ENCODE peak calls at places on chromosomes 7 and 10, in ten cellular contexts. One of them, this sample, is unnamed.

GRCh38 chr7:94395141-94396041 is 696 bp downstream of the COL1A2 start:
- DNase-seq in HepG2: peak; percentile 63
- DNase-seq in suprapubic skin: peak; percentile 59
- DNase-seq in A549: peak; percentile 76
- DNase-seq in stomach: peak; percentile 28
- DNase-seq in upper lobe of left lung: peak; percentile 44
- DNase-seq in transverse colon: peak; percentile 30
- DNase-seq in K562: peak; percentile 83
- DNase-seq in esophagus muscularis mucosa: no peak
- DNase-seq in ovary: peak; percentile 80
- DNase-seq in this sample: peak; percentile 88

GRCh38 chr7:124965553-124965952 is 35.9 kb upstream of the POT1 start:
- DNase-seq in HepG2: no peak
- DNase-seq in suprapubic skin: no peak
- DNase-seq in A549: no peak
- DNase-seq in stomach: no peak
- DNase-seq in upper lobe of left lung: no peak
- DNase-seq in esophagus muscularis mucosa: no peak
- DNase-seq in transverse colon: no peak
- DNase-seq in ovary: no peak
- DNase-seq in K562: no peak
- DNase-seq in this sample: no peak

GRCh38 chr7:70569335-70569819 is 562.6 kb upstream of the GALNT17 start:
- DNase-seq in suprapubic skin: no peak
- DNase-seq in transverse colon: no peak
- DNase-seq in HepG2: no peak
- DNase-seq in A549: no peak
- DNase-seq in esophagus muscularis mucosa: no peak
- DNase-seq in K562: peak; percentile 81
- DNase-seq in ovary: no peak
- DNase-seq in upper lobe of left lung: no peak
- DNase-seq in stomach: no peak
- DNase-seq in this sample: no peak

GRCh38 chr7:34341331-34341730 is 316.7 kb upstream of the NPSR1 start:
- DNase-seq in suprapubic skin: no peak
- DNase-seq in upper lobe of left lung: no peak
- DNase-seq in A549: no peak
- DNase-seq in transverse colon: no peak
- DNase-seq in esophagus muscularis mucosa: no peak
- DNase-seq in K562: no peak
- DNase-seq in HepG2: no peak
- DNase-seq in stomach: no peak
- DNase-seq in ovary: no peak
- DNase-seq in this sample: no peak

GRCh38 chr7:140033036-140033435 is 29.7 kb downstream of the PARP12 start:
- DNase-seq in upper lobe of left lung: no peak
- DNase-seq in transverse colon: no peak
- DNase-seq in HepG2: no peak
- DNase-seq in suprapubic skin: no peak
- DNase-seq in stomach: no peak
- DNase-seq in esophagus muscularis mucosa: no peak
- DNase-seq in K562: no peak
- DNase-seq in ovary: no peak
- DNase-seq in A549: no peak
- DNase-seq in this sample: no peak

GRCh38 chr7:152351168-152351567 is 84.6 kb downstream of the KMT2C start:
- DNase-seq in K562: peak; percentile 41
- DNase-seq in A549: no peak
- DNase-seq in HepG2: no peak
- DNase-seq in suprapubic skin: no peak
- DNase-seq in esophagus muscularis mucosa: no peak
- DNase-seq in transverse colon: no peak
- DNase-seq in ovary: no peak
- DNase-seq in upper lobe of left lung: no peak
- DNase-seq in stomach: no peak
- DNase-seq in this sample: no peak

GRCh38 chr7:99767662-99768061 is 16.3 kb downstream of the CYP3A4 start:
- DNase-seq in HepG2: no peak
- DNase-seq in A549: no peak
- DNase-seq in K562: no peak
- DNase-seq in esophagus muscularis mucosa: no peak
- DNase-seq in ovary: no peak
- DNase-seq in suprapubic skin: no peak
- DNase-seq in transverse colon: no peak
- DNase-seq in stomach: no peak
- DNase-seq in upper lobe of left lung: no peak
- DNase-seq in this sample: no peak

GRCh38 chr10:16843252-16843870 is 26.1 kb upstream of the RSU1 start:
- DNase-seq in esophagus muscularis mucosa: no peak
- DNase-seq in suprapubic skin: no peak
- DNase-seq in stomach: no peak
- DNase-seq in HepG2: peak; percentile 64
- DNase-seq in A549: peak; percentile 72
- DNase-seq in upper lobe of left lung: no peak
- DNase-seq in transverse colon: no peak
- DNase-seq in K562: peak; percentile 67
- DNase-seq in ovary: no peak
- DNase-seq in this sample: no peak

GRCh38 chr7:55903985-55904759 is 16.9 kb downstream of the ZNF713 start:
- DNase-seq in transverse colon: no peak
- DNase-seq in suprapubic skin: no peak
- DNase-seq in HepG2: no peak
- DNase-seq in upper lobe of left lung: no peak
- DNase-seq in K562: no peak
- DNase-seq in A549: no peak
- DNase-seq in ovary: no peak
- DNase-seq in stomach: no peak
- DNase-seq in esophagus muscularis mucosa: no peak
- DNase-seq in this sample: no peak
- TF ChIP-seq EP300 in transverse colon: no peak
- TF ChIP-seq EP300 in suprapubic skin: no peak
- TF ChIP-seq EP300 in HepG2: no peak
- TF ChIP-seq EP300 in upper lobe of left lung: no peak
- TF ChIP-seq EP300 in K562: no peak
- TF ChIP-seq EP300 in A549: no peak
- TF ChIP-seq EP300 in ovary: no peak
- TF ChIP-seq EP300 in stomach: no peak
- TF ChIP-seq EP300 in esophagus muscularis mucosa: no peak
- TF ChIP-seq EP300 in this sample: no peak

GRCh38 chr7:29345590-29345989 is 151.0 kb downstream of the CHN2 start:
- DNase-seq in upper lobe of left lung: peak; percentile 40
- DNase-seq in A549: peak; percentile 12
- DNase-seq in K562: peak; percentile 3
- DNase-seq in transverse colon: peak; percentile 41
- DNase-seq in suprapubic skin: no peak
- DNase-seq in stomach: peak; percentile 62
- DNase-seq in HepG2: peak; percentile 38
- DNase-seq in esophagus muscularis mucosa: no peak
- DNase-seq in ovary: no peak
- DNase-seq in this sample: no peak
- TF ChIP-seq CTCF in upper lobe of left lung: peak; percentile 19
- TF ChIP-seq CTCF in A549: peak; percentile 24
- TF ChIP-seq CTCF in K562: peak; percentile 37
- TF ChIP-seq CTCF in transverse colon: peak; percentile 35
- TF ChIP-seq CTCF in suprapubic skin: peak; percentile 28
- TF ChIP-seq CTCF in stomach: peak; percentile 12
- TF ChIP-seq CTCF in HepG2: peak; percentile 81
- TF ChIP-seq CTCF in esophagus muscularis mucosa: no peak
- TF ChIP-seq CTCF in ovary: no peak
- TF ChIP-seq CTCF in this sample: no peak

DNA sequence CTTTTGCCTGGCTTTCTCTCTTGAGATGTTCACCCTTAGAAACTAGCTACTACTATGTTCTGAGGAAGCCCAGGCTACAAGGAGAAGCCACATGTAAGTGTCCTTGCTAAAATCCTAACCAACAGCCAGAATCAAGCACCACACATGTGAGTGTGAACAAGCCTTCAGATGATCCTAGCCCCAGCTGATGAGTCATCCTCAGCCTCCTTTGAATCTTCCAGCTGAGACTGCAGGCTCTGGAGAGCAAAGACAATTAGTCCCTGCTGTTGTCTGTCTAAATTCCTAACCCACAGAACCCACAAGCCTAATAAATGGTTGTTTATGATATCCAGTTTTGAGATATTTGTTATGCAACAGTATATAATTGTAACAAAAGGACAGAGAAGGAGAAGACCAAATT is 92.8 kb upstream of the TAC1 start:
- DNase-seq in upper lobe of left lung: no peak
- DNase-seq in transverse colon: no peak
- DNase-seq in esophagus muscularis mucosa: no peak
- DNase-seq in HepG2: no peak
- DNase-seq in suprapubic skin: no peak
- DNase-seq in A549: no peak
- DNase-seq in stomach: no peak
- DNase-seq in K562: no peak
- DNase-seq in ovary: no peak
- DNase-seq in this sample: no peak
- TF ChIP-seq EP300 in upper lobe of left lung: no peak
- TF ChIP-seq EP300 in transverse colon: no peak
- TF ChIP-seq EP300 in esophagus muscularis mucosa: no peak
- TF ChIP-seq EP300 in HepG2: no peak
- TF ChIP-seq EP300 in suprapubic skin: no peak
- TF ChIP-seq EP300 in A549: no peak
- TF ChIP-seq EP300 in stomach: no peak
- TF ChIP-seq EP300 in K562: no peak
- TF ChIP-seq EP300 in ovary: no peak
- TF ChIP-seq EP300 in this sample: no peak

GRCh38 chr10:86045896-86046295 is 320.7 kb downstream of the GRID1 start:
- DNase-seq in HepG2: no peak
- DNase-seq in transverse colon: no peak
- DNase-seq in upper lobe of left lung: no peak
- DNase-seq in esophagus muscularis mucosa: no peak
- DNase-seq in K562: no peak
- DNase-seq in stomach: no peak
- DNase-seq in ovary: no peak
- DNase-seq in A549: no peak
- DNase-seq in suprapubic skin: no peak
- DNase-seq in this sample: no peak

GRCh38 chr10:86041116-86041515 is 325.5 kb downstream of the GRID1 start:
- DNase-seq in HepG2: no peak
- DNase-seq in suprapubic skin: no peak
- DNase-seq in K562: no peak
- DNase-seq in esophagus muscularis mucosa: no peak
- DNase-seq in A549: no peak
- DNase-seq in ovary: no peak
- DNase-seq in upper lobe of left lung: no peak
- DNase-seq in transverse colon: no peak
- DNase-seq in stomach: no peak
- DNase-seq in this sample: no peak

GRCh38 chr10:86044029-86044428 is 322.6 kb downstream of the GRID1 start:
- DNase-seq in HepG2: no peak
- DNase-seq in stomach: no peak
- DNase-seq in esophagus muscularis mucosa: no peak
- DNase-seq in ovary: no peak
- DNase-seq in A549: no peak
- DNase-seq in transverse colon: no peak
- DNase-seq in suprapubic skin: no peak
- DNase-seq in K562: no peak
- DNase-seq in upper lobe of left lung: no peak
- DNase-seq in this sample: no peak

GRCh38 chr10:86043236-86043635 is 323.4 kb downstream of the GRID1 start:
- DNase-seq in suprapubic skin: no peak
- DNase-seq in A549: no peak
- DNase-seq in upper lobe of left lung: no peak
- DNase-seq in K562: no peak
- DNase-seq in esophagus muscularis mucosa: no peak
- DNase-seq in ovary: no peak
- DNase-seq in HepG2: no peak
- DNase-seq in stomach: no peak
- DNase-seq in transverse colon: no peak
- DNase-seq in this sample: no peak

GRCh38 chr10:86042161-86042560 is 324.4 kb downstream of the GRID1 start:
- DNase-seq in HepG2: no peak
- DNase-seq in upper lobe of left lung: no peak
- DNase-seq in K562: no peak
- DNase-seq in transverse colon: no peak
- DNase-seq in suprapubic skin: no peak
- DNase-seq in stomach: no peak
- DNase-seq in A549: no peak
- DNase-seq in ovary: no peak
- DNase-seq in esophagus muscularis mucosa: no peak
- DNase-seq in this sample: no peak
- TF ChIP-seq CTCF in HepG2: no peak
- TF ChIP-seq CTCF in upper lobe of left lung: no peak
- TF ChIP-seq CTCF in K562: no peak
- TF ChIP-seq CTCF in transverse colon: no peak
- TF ChIP-seq CTCF in suprapubic skin: no peak
- TF ChIP-seq CTCF in stomach: no peak
- TF ChIP-seq CTCF in A549: no peak
- TF ChIP-seq CTCF in ovary: no peak
- TF ChIP-seq CTCF in esophagus muscularis mucosa: no peak
- TF ChIP-seq CTCF in this sample: no peak

This sample was measured in sigmoid colon.